ENCODE peak calls at places on chromosomes 4 and X, in five cellular contexts. Y is fibroblast of mammary gland; Q is stimulated activated CD4-positive, alpha-beta T cell treated with anti-CD3 and anti-CD28 coated beads, Interleukin-4, amount 100 ng/mL, for 48 hours; Z is mesenchymal stem cell; I is AG08396. S is an unnamed sample.

GRCh38 chr4:112112590-112113170 is 32.6 kb upstream of the FAM241A start:
- DNase-seq in Z (no peak), Q (no peak), I (no peak), Y (no peak), S (no peak)

GRCh38 chrX:38117485-38117884 is 103.2 kb downstream of the SRPX start:
- DNase-seq in Q (no peak), Y (peak), Z (no peak), I (no peak), S (no peak)

GRCh38 chr4:146072381-146072780 is 103.1 kb upstream of the LSM6 start:
- DNase-seq in Y (peak), I (no peak), Q (no peak), Z (peak), S (no peak)

GRCh38 chr4:183443609-183444148 is 757 bp upstream of the CDKN2AIP start:
- DNase-seq in I (no peak), Z (no peak), Q (peak), Y (no peak), S (peak)

GRCh38 chr4:110196871-110197420 is 1.5 kb downstream of the ELOVL6 start:
- DNase-seq in I (peak), Y (peak), Q (peak), Z (no peak), S (no peak)

GRCh38 chr4:122603156-122603574 is 17.7 kb downstream of the IL21 start:
- DNase-seq in Z (peak), I (no peak), Q (no peak), Y (no peak), S (no peak)

GRCh38 chrX:15497865-15498264 is 2.7 kb upstream of the BMX start:
- DNase-seq in Y (peak), Q (peak), I (peak), Z (peak), S (no peak)

GRCh38 chr4:186037692-186038658 is 31.0 kb upstream of the TLR3 start:
- DNase-seq in Z (peak), I (peak), Q (no peak), Y (peak), S (peak)